ENCODE peak calls at places on chromosomes 16 and 17, in five cellular contexts. One of them, this sample, is unnamed.

GRCh38 chr16:50152386-50152806 is 710 bp upstream of the TENT4B start:
- DNase-seq in adipocyte: peak; percentile 52
- DNase-seq in PC-3: peak; percentile 28
- DNase-seq in keratinocyte: no peak
- DNase-seq in fibroblast of lung: peak; percentile 36
- DNase-seq in this sample: peak; percentile 67

GRCh38 chr16:57530104-57530522 is 6.3 kb downstream of the CCDC102A start:
- DNase-seq in PC-3: peak; percentile 59
- DNase-seq in fibroblast of lung: peak; percentile 76
- DNase-seq in adipocyte: peak; percentile 46
- DNase-seq in keratinocyte: no peak
- DNase-seq in this sample: peak; percentile 64

GRCh38 chr16:13390093-13390985 is 488.9 kb downstream of the SHISA9 start:
- DNase-seq in keratinocyte: no peak
- DNase-seq in adipocyte: no peak
- DNase-seq in PC-3: no peak
- DNase-seq in fibroblast of lung: peak; percentile 4
- DNase-seq in this sample: no peak

GRCh38 chr16:85800321-85800669 is 800 bp downstream of the COX4I1 start:
- DNase-seq in fibroblast of lung: no peak
- DNase-seq in adipocyte: peak; percentile 53
- DNase-seq in PC-3: no peak
- DNase-seq in keratinocyte: no peak
- DNase-seq in this sample: no peak

GRCh38 chr16:83954577-83955016 is 1.6 kb downstream of the OSGIN1 start:
- DNase-seq in PC-3: peak; percentile 53
- DNase-seq in adipocyte: peak; percentile 60
- DNase-seq in fibroblast of lung: peak; percentile 62
- DNase-seq in keratinocyte: peak; percentile 4
- DNase-seq in this sample: peak; percentile 84

GRCh38 chr17:68753985-68754769 is 153.0 kb upstream of the FAM20A start:
- DNase-seq in adipocyte: no peak
- DNase-seq in keratinocyte: no peak
- DNase-seq in fibroblast of lung: no peak
- DNase-seq in PC-3: no peak
- DNase-seq in this sample: no peak

GRCh38 chr16:3363793-3364192 is 8.1 kb downstream of the OR2C1 start:
- DNase-seq in adipocyte: no peak
- DNase-seq in keratinocyte: no peak
- DNase-seq in fibroblast of lung: no peak
- DNase-seq in PC-3: no peak
- DNase-seq in this sample: no peak

GRCh38 chr17:27612160-27612767 is 18.7 kb upstream of the LGALS9 start:
- DNase-seq in keratinocyte: no peak
- DNase-seq in PC-3: no peak
- DNase-seq in fibroblast of lung: no peak
- DNase-seq in adipocyte: no peak
- DNase-seq in this sample: no peak

GRCh38 chr17:82531431-82531881 is 11.9 kb downstream of the FOXK2 start:
- DNase-seq in keratinocyte: no peak
- DNase-seq in adipocyte: peak; percentile 51
- DNase-seq in PC-3: peak; percentile 83
- DNase-seq in fibroblast of lung: peak; percentile 90
- DNase-seq in this sample: no peak

GRCh38 chr16:12455287-12455798 is 348.3 kb downstream of the CPPED1 start:
- DNase-seq in keratinocyte: no peak
- DNase-seq in PC-3: peak; percentile 66
- DNase-seq in fibroblast of lung: peak; percentile 50
- DNase-seq in adipocyte: peak; percentile 67
- DNase-seq in this sample: peak; percentile 93

GRCh38 chr16:49639739-49640388 is 216.0 kb downstream of the ZNF423 start:
- DNase-seq in fibroblast of lung: peak; percentile 90
- DNase-seq in keratinocyte: no peak
- DNase-seq in adipocyte: peak; percentile 85
- DNase-seq in PC-3: no peak
- DNase-seq in this sample: peak; percentile 64

GRCh38 chr16:63553980-63554379 is 1517.7 kb upstream of the CDH8 start:
- DNase-seq in keratinocyte: no peak
- DNase-seq in fibroblast of lung: no peak
- DNase-seq in PC-3: no peak
- DNase-seq in adipocyte: no peak
- DNase-seq in this sample: no peak

GRCh38 chr17:45425125-45425983 is 7.3 kb downstream of the ARHGAP27 start:
- DNase-seq in PC-3: peak; percentile 99
- DNase-seq in fibroblast of lung: peak; percentile 62
- DNase-seq in adipocyte: peak; percentile 66
- DNase-seq in keratinocyte: peak; percentile 87
- DNase-seq in this sample: peak; percentile 99

GRCh38 chr17:39757931-39758873 is 20.5 kb downstream of the GRB7 start:
- DNase-seq in PC-3: no peak
- DNase-seq in adipocyte: no peak
- DNase-seq in keratinocyte: no peak
- DNase-seq in fibroblast of lung: peak; percentile 88
- DNase-seq in this sample: peak; percentile 56

GRCh38 chr16:49019826-49020401 is 261.7 kb downstream of the CBLN1 start:
- DNase-seq in fibroblast of lung: peak; percentile 50
- DNase-seq in PC-3: peak; percentile 13
- DNase-seq in keratinocyte: no peak
- DNase-seq in adipocyte: no peak
- DNase-seq in this sample: peak; percentile 45

GRCh38 chr16:4521971-4522623 is 16.5 kb downstream of the CDIP1 start:
- DNase-seq in fibroblast of lung: no peak
- DNase-seq in PC-3: no peak
- DNase-seq in adipocyte: peak; percentile 18
- DNase-seq in keratinocyte: no peak
- DNase-seq in this sample: no peak

GRCh38 chr16:19841184-19841583 is 43.5 kb downstream of the GPRC5B start:
- DNase-seq in keratinocyte: no peak
- DNase-seq in adipocyte: no peak
- DNase-seq in fibroblast of lung: no peak
- DNase-seq in PC-3: no peak
- DNase-seq in this sample: no peak

GRCh38 chr17:82200743-82201497 is 11.7 kb downstream of the CCDC57 start:
- DNase-seq in PC-3: no peak
- DNase-seq in fibroblast of lung: no peak
- DNase-seq in keratinocyte: no peak
- DNase-seq in adipocyte: no peak
- DNase-seq in this sample: no peak

GRCh38 chr16:760498-761343 is at the start of gene MSLN:
- DNase-seq in adipocyte: no peak
- DNase-seq in fibroblast of lung: peak; percentile 48
- DNase-seq in keratinocyte: no peak
- DNase-seq in PC-3: peak; percentile 72
- DNase-seq in this sample: no peak

GRCh38 chr17:17514993-17515920 is 19.1 kb upstream of the RASD1 start:
- DNase-seq in keratinocyte: no peak
- DNase-seq in adipocyte: no peak
- DNase-seq in PC-3: no peak
- DNase-seq in fibroblast of lung: peak; percentile 94
- DNase-seq in this sample: peak; percentile 85

GRCh38 chr16:10664720-10665126 is 30.0 kb downstream of the TEKT5 start:
- DNase-seq in keratinocyte: no peak
- DNase-seq in PC-3: no peak
- DNase-seq in fibroblast of lung: no peak
- DNase-seq in adipocyte: no peak
- DNase-seq in this sample: no peak

DNA sequence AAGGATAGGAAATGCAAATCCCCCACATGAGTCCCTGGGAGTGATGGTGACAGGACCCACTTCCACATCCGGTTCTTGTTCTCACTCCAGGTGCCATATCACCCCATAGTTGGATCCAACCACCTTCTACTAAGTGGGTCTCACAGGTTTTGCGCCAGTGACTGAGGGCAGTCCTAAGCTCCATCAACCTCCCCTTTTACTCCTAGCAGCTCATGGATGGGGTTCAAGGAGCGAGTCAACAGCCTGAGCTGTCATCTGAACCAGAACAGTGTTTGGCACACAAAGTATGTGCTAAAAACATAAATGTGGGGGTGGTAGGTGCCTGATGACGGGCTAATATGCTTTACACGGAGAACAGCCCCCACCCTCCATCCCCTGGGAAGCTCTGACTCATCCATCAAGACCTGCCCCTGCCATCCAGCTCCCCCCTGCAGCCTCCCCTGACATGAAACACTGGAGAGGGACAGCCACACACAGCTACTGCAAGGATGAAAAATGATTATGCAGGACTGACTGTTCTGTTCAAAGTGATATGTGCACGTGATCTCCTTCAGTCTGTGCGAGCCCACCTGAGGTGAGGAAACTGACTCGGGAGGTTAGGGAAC is 143.2 kb upstream of the CDH5 start:
- DNase-seq in fibroblast of lung: peak; percentile 73
- DNase-seq in PC-3: no peak
- DNase-seq in keratinocyte: no peak
- DNase-seq in adipocyte: peak; percentile 52
- DNase-seq in this sample: peak; percentile 36
- H3K27me3 ChIP-seq in fibroblast of lung: no peaks in the 10 kb centered on the region
- H3K27me3 ChIP-seq in PC-3: no peaks in the 10 kb centered on the region
- H3K27me3 ChIP-seq in keratinocyte: no peaks in the 10 kb centered on the region
- H3K27me3 ChIP-seq in adipocyte: no peaks in the 10 kb centered on the region
- H3K27me3 ChIP-seq in this sample: peaks cover 40% of the 10 kb centered on the region

GRCh38 chr17:3666516-3666915 is 1.9 kb downstream of the TAX1BP3 start:
- DNase-seq in keratinocyte: no peak
- DNase-seq in adipocyte: no peak
- DNase-seq in PC-3: no peak
- DNase-seq in fibroblast of lung: no peak
- DNase-seq in this sample: peak; percentile 49

GRCh38 chr17:3665834-3666233 is 2.5 kb downstream of the TAX1BP3 start:
- DNase-seq in keratinocyte: no peak
- DNase-seq in fibroblast of lung: no peak
- DNase-seq in adipocyte: no peak
- DNase-seq in PC-3: no peak
- DNase-seq in this sample: no peak

GRCh38 chr17:3669085-3669347 is 404 bp downstream of the EMC6 start:
- DNase-seq in PC-3: no peak
- DNase-seq in fibroblast of lung: no peak
- DNase-seq in adipocyte: no peak
- DNase-seq in keratinocyte: no peak
- DNase-seq in this sample: no peak

GRCh38 chr17:3668279-3669084 is at the start of the genes EMC6 and TAX1BP3:
- DNase-seq in keratinocyte: peak; percentile 90
- DNase-seq in fibroblast of lung: peak; percentile 94
- DNase-seq in PC-3: peak; percentile 96
- DNase-seq in adipocyte: peak; percentile 100
- DNase-seq in this sample: peak; percentile 100

GRCh38 chr17:3667366-3668278 is 756 bp downstream of the TAX1BP3 start:
- DNase-seq in PC-3: peak; percentile 82
- DNase-seq in fibroblast of lung: peak; percentile 92
- DNase-seq in adipocyte: peak; percentile 98
- DNase-seq in keratinocyte: no peak
- DNase-seq in this sample: peak; percentile 92
- H3K9ac ChIP-seq in PC-3: peak overlapping the region; percentile 95
- H3K9ac ChIP-seq in fibroblast of lung: peak overlapping the region; percentile 97
- H3K9ac ChIP-seq in adipocyte: peak overlapping the region; percentile 93
- H3K9ac ChIP-seq in keratinocyte: peak overlapping the region; percentile 96
- H3K9ac ChIP-seq in this sample: peak overlapping the region; percentile 90

DNA sequence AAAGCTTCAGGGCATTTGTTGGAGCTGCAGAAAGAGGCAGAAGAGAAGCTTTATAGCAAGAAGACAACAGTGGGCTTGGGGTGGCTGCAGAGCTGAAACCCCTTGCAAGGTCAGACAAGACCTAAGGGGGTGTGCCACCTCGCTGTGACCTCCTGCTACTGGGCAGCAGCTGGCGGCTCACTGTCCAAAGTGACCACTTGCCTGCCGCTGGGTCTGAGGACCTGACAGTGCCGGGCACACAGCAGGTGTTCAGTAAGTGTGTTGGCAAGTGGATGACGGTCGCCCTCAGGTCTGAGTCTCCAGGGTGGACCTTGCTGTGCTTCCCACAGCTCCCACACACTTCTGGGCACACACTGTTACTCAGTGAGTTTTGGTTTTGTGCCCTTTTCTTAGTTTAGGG is 336.5 kb downstream of the C16orf95 start:
- DNase-seq in keratinocyte: no peak
- DNase-seq in adipocyte: no peak
- DNase-seq in PC-3: no peak
- DNase-seq in fibroblast of lung: no peak
- DNase-seq in this sample: no peak
- H3K27me3 ChIP-seq in keratinocyte: no peaks in the 10 kb centered on the region
- H3K27me3 ChIP-seq in adipocyte: peaks cover 31% of the 10 kb centered on the region
- H3K27me3 ChIP-seq in PC-3: no peaks in the 10 kb centered on the region
- H3K27me3 ChIP-seq in fibroblast of lung: no peaks in the 10 kb centered on the region
- H3K27me3 ChIP-seq in this sample: no peaks in the 10 kb centered on the region

GRCh38 chr17:73342057-73342522 is 30.3 kb upstream of the CDC42EP4 start:
- DNase-seq in PC-3: peak; percentile 48
- DNase-seq in adipocyte: peak; percentile 96
- DNase-seq in keratinocyte: no peak
- DNase-seq in fibroblast of lung: peak; percentile 94
- DNase-seq in this sample: peak; percentile 98
- H3K9ac ChIP-seq in PC-3: peak overlapping the region; percentile 8
- H3K9ac ChIP-seq in adipocyte: no peak overlapping the region
- H3K9ac ChIP-seq in keratinocyte: peak overlapping the region; percentile 28
- H3K9ac ChIP-seq in fibroblast of lung: no peak overlapping the region
- H3K9ac ChIP-seq in this sample: peak overlapping the region; percentile 20

DNA sequence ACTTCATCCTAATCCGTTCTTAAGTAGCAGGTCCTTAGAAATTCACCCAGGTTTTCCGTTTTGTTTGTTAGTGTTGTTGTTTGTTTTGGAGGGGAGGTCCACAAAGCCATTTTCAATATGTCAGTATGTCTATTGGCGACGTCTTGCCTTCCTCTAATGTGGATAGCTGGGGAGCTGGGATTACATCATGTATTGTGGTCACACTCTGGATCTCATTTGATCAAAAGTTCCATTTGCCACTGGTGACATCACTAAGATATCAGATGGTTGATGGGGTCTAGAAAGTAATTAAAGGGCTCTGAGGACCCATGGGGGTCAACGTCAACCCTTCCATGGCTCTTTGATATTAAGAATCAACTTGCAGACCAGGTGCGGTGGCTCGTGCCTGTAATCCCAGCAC is 2.7 kb upstream of the EPN3 start:
- DNase-seq in keratinocyte: no peak
- DNase-seq in PC-3: no peak
- DNase-seq in adipocyte: no peak
- DNase-seq in fibroblast of lung: no peak
- DNase-seq in this sample: no peak
- H3K27me3 ChIP-seq in keratinocyte: no peaks in the 10 kb centered on the region
- H3K27me3 ChIP-seq in PC-3: no peaks in the 10 kb centered on the region
- H3K27me3 ChIP-seq in adipocyte: peaks cover 43% of the 10 kb centered on the region
- H3K27me3 ChIP-seq in fibroblast of lung: peaks cover 35% of the 10 kb centered on the region
- H3K27me3 ChIP-seq in this sample: peaks cover 37% of the 10 kb centered on the region

GRCh38 chr17:72618018-72618509 is 474.4 kb downstream of the SLC39A11 start:
- DNase-seq in keratinocyte: no peak
- DNase-seq in fibroblast of lung: no peak
- DNase-seq in PC-3: peak; percentile 76
- DNase-seq in adipocyte: no peak
- DNase-seq in this sample: peak; percentile 79
- H3K9ac ChIP-seq in keratinocyte: peak overlapping the region; percentile 20
- H3K9ac ChIP-seq in fibroblast of lung: no peak overlapping the region
- H3K9ac ChIP-seq in PC-3: peak overlapping the region; percentile 25
- H3K9ac ChIP-seq in adipocyte: no peak overlapping the region
- H3K9ac ChIP-seq in this sample: no peak overlapping the region

GRCh38 chr17:34565715-34566114 is 13.7 kb upstream of the TMEM132E start:
- DNase-seq in PC-3: no peak
- DNase-seq in keratinocyte: no peak
- DNase-seq in fibroblast of lung: no peak
- DNase-seq in adipocyte: no peak
- DNase-seq in this sample: no peak
- H3K27me3 ChIP-seq in PC-3: no peaks in the 10 kb centered on the region
- H3K27me3 ChIP-seq in keratinocyte: peaks cover 3% of the 10 kb centered on the region
- H3K27me3 ChIP-seq in fibroblast of lung: no peaks in the 10 kb centered on the region
- H3K27me3 ChIP-seq in adipocyte: peaks cover 49% of the 10 kb centered on the region
- H3K27me3 ChIP-seq in this sample: peaks cover 90% of the 10 kb centered on the region